ENCODE peak calls at places on chromosomes 11 and 22, in seven cellular contexts. One of them, this sample, is unnamed.

GRCh38 chr11:114350022-114350421 is 50.3 kb downstream of the C11orf71 start:
- DNase-seq in A673: no peak
- DNase-seq in kidney: no peak
- DNase-seq in adrenal gland: no peak
- DNase-seq in HL-60: no peak
- DNase-seq in tibial artery: no peak
- DNase-seq in brain microvascular endothelial cell: no peak
- DNase-seq in this sample: no peak

GRCh38 chr11:43574949-43575915 is 105.3 kb upstream of the HSD17B12 start:
- DNase-seq in A673: peak; percentile 90
- DNase-seq in kidney: peak; percentile 64
- DNase-seq in adrenal gland: no peak
- DNase-seq in HL-60: no peak
- DNase-seq in tibial artery: no peak
- DNase-seq in brain microvascular endothelial cell: peak; percentile 36
- DNase-seq in this sample: no peak

GRCh38 chr11:111456859-111457730 is 55.1 kb downstream of the BTG4 start:
- DNase-seq in A673: no peak
- DNase-seq in kidney: no peak
- DNase-seq in adrenal gland: no peak
- DNase-seq in HL-60: no peak
- DNase-seq in tibial artery: no peak
- DNase-seq in brain microvascular endothelial cell: no peak
- DNase-seq in this sample: no peak

GRCh38 chr11:62400760-62401159 is 18.1 kb upstream of the SCGB1A1 start:
- DNase-seq in A673: no peak
- DNase-seq in kidney: peak; percentile 91
- DNase-seq in adrenal gland: peak; percentile 49
- DNase-seq in HL-60: no peak
- DNase-seq in tibial artery: peak; percentile 75
- DNase-seq in brain microvascular endothelial cell: peak; percentile 29
- DNase-seq in this sample: peak; percentile 96

GRCh38 chr11:27995082-27995481 is 112.9 kb downstream of the KIF18A start:
- DNase-seq in A673: no peak
- DNase-seq in kidney: no peak
- DNase-seq in adrenal gland: no peak
- DNase-seq in HL-60: no peak
- DNase-seq in tibial artery: no peak
- DNase-seq in brain microvascular endothelial cell: no peak
- DNase-seq in this sample: no peak

GRCh38 chr11:117946196-117946841 is 17.1 kb upstream of the TMPRSS13 start:
- DNase-seq in A673: no peak
- DNase-seq in kidney: no peak
- DNase-seq in adrenal gland: no peak
- DNase-seq in HL-60: no peak
- DNase-seq in tibial artery: no peak
- DNase-seq in brain microvascular endothelial cell: no peak
- DNase-seq in this sample: no peak

GRCh38 chr11:123357990-123358827 is 71.9 kb upstream of the GRAMD1B start:
- DNase-seq in A673: peak; percentile 54
- DNase-seq in kidney: peak; percentile 76
- DNase-seq in adrenal gland: peak; percentile 40
- DNase-seq in HL-60: peak; percentile 10
- DNase-seq in tibial artery: no peak
- DNase-seq in brain microvascular endothelial cell: no peak
- DNase-seq in this sample: peak; percentile 36

GRCh38 chr11:72058416-72059034 is 21.8 kb downstream of the NUMA1 start:
- DNase-seq in A673: no peak
- DNase-seq in kidney: no peak
- DNase-seq in adrenal gland: no peak
- DNase-seq in HL-60: no peak
- DNase-seq in tibial artery: no peak
- DNase-seq in brain microvascular endothelial cell: peak; percentile 41
- DNase-seq in this sample: no peak

GRCh38 chr11:109132539-109132938 is 289.5 kb upstream of the C11orf87 start:
- DNase-seq in A673: no peak
- DNase-seq in kidney: no peak
- DNase-seq in adrenal gland: no peak
- DNase-seq in HL-60: peak; percentile 84
- DNase-seq in tibial artery: no peak
- DNase-seq in brain microvascular endothelial cell: no peak
- DNase-seq in this sample: peak; percentile 3

GRCh38 chr11:132742929-132743328 is 789.4 kb downstream of the OPCML start:
- DNase-seq in A673: no peak
- DNase-seq in kidney: no peak
- DNase-seq in adrenal gland: no peak
- DNase-seq in HL-60: no peak
- DNase-seq in tibial artery: no peak
- DNase-seq in brain microvascular endothelial cell: no peak
- DNase-seq in this sample: no peak

GRCh38 chr22:40418366-40419201 is 48.2 kb downstream of the SGSM3 start:
- DNase-seq in A673: peak; percentile 76
- DNase-seq in kidney: peak; percentile 89
- DNase-seq in adrenal gland: no peak
- DNase-seq in HL-60: no peak
- DNase-seq in tibial artery: no peak
- DNase-seq in brain microvascular endothelial cell: no peak
- DNase-seq in this sample: no peak

GRCh38 chr11:110147965-110148709 is 54.9 kb downstream of the ZC3H12C start:
- DNase-seq in A673: no peak
- DNase-seq in kidney: no peak
- DNase-seq in adrenal gland: no peak
- DNase-seq in HL-60: no peak
- DNase-seq in tibial artery: no peak
- DNase-seq in brain microvascular endothelial cell: peak; percentile 87
- DNase-seq in this sample: peak; percentile 66

GRCh38 chr22:45284705-45285305 is at the start of gene UPK3A:
- DNase-seq in A673: no peak
- DNase-seq in kidney: peak; percentile 88
- DNase-seq in adrenal gland: peak; percentile 67
- DNase-seq in HL-60: no peak
- DNase-seq in tibial artery: peak; percentile 42
- DNase-seq in brain microvascular endothelial cell: no peak
- DNase-seq in this sample: peak; percentile 34

GRCh38 chr11:5366856-5367255 is 15.5 kb downstream of the OR51B6 start:
- DNase-seq in A673: no peak
- DNase-seq in kidney: no peak
- DNase-seq in adrenal gland: no peak
- DNase-seq in HL-60: no peak
- DNase-seq in tibial artery: no peak
- DNase-seq in brain microvascular endothelial cell: no peak
- DNase-seq in this sample: no peak

GRCh38 chr11:834371-835316 is 1.9 kb downstream of the CD151 start:
- DNase-seq in A673: peak; percentile 78
- DNase-seq in kidney: peak; percentile 95
- DNase-seq in adrenal gland: peak; percentile 93
- DNase-seq in HL-60: no peak
- DNase-seq in tibial artery: no peak
- DNase-seq in brain microvascular endothelial cell: no peak
- DNase-seq in this sample: peak; percentile 94

GRCh38 chr11:113023228-113023627 is 62.0 kb downstream of the NCAM1 start:
- DNase-seq in A673: peak; percentile 68
- DNase-seq in kidney: no peak
- DNase-seq in adrenal gland: no peak
- DNase-seq in HL-60: no peak
- DNase-seq in tibial artery: no peak
- DNase-seq in brain microvascular endothelial cell: no peak
- DNase-seq in this sample: peak; percentile 17

GRCh38 chr22:31122532-31123291 is at the start of gene INPP5J:
- DNase-seq in A673: peak; percentile 64
- DNase-seq in kidney: peak; percentile 73
- DNase-seq in adrenal gland: peak; percentile 72
- DNase-seq in HL-60: no peak
- DNase-seq in tibial artery: no peak
- DNase-seq in brain microvascular endothelial cell: peak; percentile 45
- DNase-seq in this sample: no peak

GRCh38 chr11:36622431-36623136 is 24.5 kb upstream of the RAG2 start:
- DNase-seq in A673: peak; percentile 75
- DNase-seq in kidney: no peak
- DNase-seq in adrenal gland: no peak
- DNase-seq in HL-60: peak; percentile 36
- DNase-seq in tibial artery: no peak
- DNase-seq in brain microvascular endothelial cell: peak; percentile 18
- DNase-seq in this sample: peak; percentile 30

DNA sequence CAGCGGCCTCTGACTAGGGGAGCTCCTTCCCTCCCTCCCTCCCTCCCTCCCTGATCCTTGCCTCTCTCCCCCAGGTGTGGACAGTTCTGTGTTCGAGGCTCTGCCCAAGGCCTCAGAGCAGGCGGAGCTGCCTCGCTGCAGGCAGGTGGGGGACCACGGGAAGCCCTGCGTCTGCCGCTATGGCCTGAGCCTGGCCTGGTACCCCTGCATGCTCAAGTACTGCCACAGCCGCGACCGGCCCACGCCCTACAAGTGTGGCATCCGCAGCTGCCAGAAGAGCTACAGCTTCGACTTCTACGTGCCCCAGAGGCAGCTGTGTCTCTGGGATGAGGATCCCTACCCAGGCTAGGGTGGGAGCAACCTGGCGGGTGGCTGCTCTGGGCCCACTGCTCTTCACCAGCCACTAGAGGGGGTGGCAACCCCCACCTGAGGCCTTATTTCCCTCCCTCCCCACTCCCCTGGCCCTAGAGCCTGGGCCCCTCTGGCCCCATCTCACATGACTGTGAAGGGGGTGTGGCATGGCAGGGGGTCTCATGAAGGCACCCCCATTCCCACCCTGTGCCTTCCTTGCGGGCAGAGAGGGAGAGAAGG is 11.1 kb upstream of the POU2F3 start:
- DNase-seq in A673: no peak
- DNase-seq in kidney: peak; percentile 72
- DNase-seq in adrenal gland: no peak
- DNase-seq in HL-60: no peak
- DNase-seq in tibial artery: no peak
- DNase-seq in brain microvascular endothelial cell: no peak
- DNase-seq in this sample: no peak
- TF ChIP-seq CTCF in A673: peak; percentile 43
- TF ChIP-seq CTCF in kidney: no peak
- TF ChIP-seq CTCF in adrenal gland: no peak
- TF ChIP-seq CTCF in HL-60: no peak
- TF ChIP-seq CTCF in tibial artery: no peak
- TF ChIP-seq CTCF in brain microvascular endothelial cell: peak; percentile 59
- TF ChIP-seq CTCF in this sample: peak; percentile 28

GRCh38 chr22:50314081-50314454 is 6.6 kb upstream of the PLXNB2 start:
- DNase-seq in A673: no peak
- DNase-seq in kidney: peak; percentile 64
- DNase-seq in adrenal gland: no peak
- DNase-seq in HL-60: no peak
- DNase-seq in tibial artery: no peak
- DNase-seq in brain microvascular endothelial cell: no peak
- DNase-seq in this sample: no peak

GRCh38 chr22:50313021-50313420 is 5.6 kb upstream of the PLXNB2 start:
- DNase-seq in A673: no peak
- DNase-seq in kidney: peak; percentile 72
- DNase-seq in adrenal gland: no peak
- DNase-seq in HL-60: no peak
- DNase-seq in tibial artery: no peak
- DNase-seq in brain microvascular endothelial cell: no peak
- DNase-seq in this sample: no peak

GRCh38 chr22:50314455-50315288 is 7.2 kb upstream of the PLXNB2 start:
- DNase-seq in A673: no peak
- DNase-seq in kidney: peak; percentile 80
- DNase-seq in adrenal gland: peak; percentile 53
- DNase-seq in HL-60: peak; percentile 82
- DNase-seq in tibial artery: no peak
- DNase-seq in brain microvascular endothelial cell: no peak
- DNase-seq in this sample: no peak

GRCh38 chr22:50312371-50312770 is 4.9 kb upstream of the PLXNB2 start:
- DNase-seq in A673: no peak
- DNase-seq in kidney: peak; percentile 71
- DNase-seq in adrenal gland: no peak
- DNase-seq in HL-60: no peak
- DNase-seq in tibial artery: no peak
- DNase-seq in brain microvascular endothelial cell: no peak
- DNase-seq in this sample: no peak

DNA sequence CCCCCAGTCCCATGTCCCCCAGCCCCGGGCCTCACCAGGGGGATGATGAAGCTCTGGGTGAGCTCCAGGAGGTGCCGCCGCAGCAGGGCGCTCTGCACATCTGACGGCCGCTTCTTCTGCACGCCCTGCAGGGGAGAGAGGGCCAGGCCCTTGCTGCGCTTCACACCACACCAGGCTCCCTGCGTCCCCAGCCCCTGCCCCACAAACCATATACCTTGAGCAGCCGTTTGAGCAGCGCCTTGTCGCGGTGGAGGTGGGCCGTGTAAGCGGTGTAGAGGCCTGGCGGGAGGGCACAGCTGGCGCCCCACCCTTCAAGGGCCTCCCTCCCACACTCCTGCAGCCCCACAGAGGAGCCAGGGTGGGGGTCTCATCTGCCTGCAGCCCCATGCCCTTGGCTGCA is 6.2 kb upstream of the PLXNB2 start:
- DNase-seq in A673: no peak
- DNase-seq in kidney: peak; percentile 60
- DNase-seq in adrenal gland: no peak
- DNase-seq in HL-60: no peak
- DNase-seq in tibial artery: no peak
- DNase-seq in brain microvascular endothelial cell: no peak
- DNase-seq in this sample: no peak
- H3K4me3 ChIP-seq in A673: no peak overlapping the region
- H3K4me3 ChIP-seq in kidney: no peak overlapping the region
- H3K4me3 ChIP-seq in adrenal gland: no peak overlapping the region
- H3K4me3 ChIP-seq in HL-60: peak overlapping the region; percentile 27
- H3K4me3 ChIP-seq in tibial artery: no peak overlapping the region
- H3K4me3 ChIP-seq in brain microvascular endothelial cell: no peak overlapping the region
- H3K4me3 ChIP-seq in this sample: no peak overlapping the region

DNA sequence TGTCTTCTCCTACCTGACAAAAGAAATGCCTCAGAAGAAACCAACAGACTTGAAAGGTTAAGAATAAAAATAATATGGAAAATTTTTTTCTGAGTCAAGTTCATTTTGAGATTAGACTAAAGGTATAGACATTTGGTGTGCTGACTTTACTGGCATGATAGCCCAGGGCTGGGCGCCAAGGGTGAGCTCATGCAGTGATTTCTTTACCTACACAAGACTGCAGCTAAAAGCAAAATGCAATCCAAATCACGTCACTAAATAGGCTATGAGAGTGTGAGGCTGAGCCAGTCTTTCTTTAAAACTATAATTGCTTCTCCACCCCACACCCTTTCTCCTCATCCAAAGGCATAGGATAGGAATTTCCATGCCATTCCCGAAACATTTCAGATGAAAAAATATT is 196.5 kb downstream of the FAM76B start:
- DNase-seq in A673: no peak
- DNase-seq in kidney: no peak
- DNase-seq in adrenal gland: no peak
- DNase-seq in HL-60: no peak
- DNase-seq in tibial artery: no peak
- DNase-seq in brain microvascular endothelial cell: no peak
- DNase-seq in this sample: no peak
- TF ChIP-seq CTCF in A673: no peak
- TF ChIP-seq CTCF in kidney: no peak
- TF ChIP-seq CTCF in adrenal gland: no peak
- TF ChIP-seq CTCF in HL-60: no peak
- TF ChIP-seq CTCF in tibial artery: no peak
- TF ChIP-seq CTCF in brain microvascular endothelial cell: no peak
- TF ChIP-seq CTCF in this sample: no peak

DNA sequence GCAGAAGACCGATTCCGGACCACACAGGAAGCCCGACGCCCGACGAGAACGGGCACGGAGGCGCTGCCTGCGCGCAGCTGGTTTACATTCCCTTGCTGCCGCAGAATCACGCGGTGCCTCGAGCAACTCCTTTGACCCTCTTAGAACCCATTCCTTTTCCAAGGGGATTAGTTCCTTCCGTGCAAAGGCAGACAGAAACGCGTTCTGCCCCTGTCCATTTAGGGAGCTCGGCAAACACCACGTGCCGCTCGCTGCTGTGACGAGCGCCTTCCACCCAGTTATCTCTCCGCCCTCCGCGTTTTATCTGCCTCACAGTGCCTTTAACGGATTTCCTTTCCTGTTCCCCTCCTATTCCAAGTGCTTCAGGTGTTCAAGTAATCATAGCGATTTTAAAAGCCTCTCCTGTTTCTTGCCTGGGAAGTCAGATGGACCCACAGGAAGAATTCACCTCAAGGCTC is 24.1 kb upstream of the MICAL3 start:
- DNase-seq in A673: no peak
- DNase-seq in kidney: peak; percentile 71
- DNase-seq in adrenal gland: no peak
- DNase-seq in HL-60: no peak
- DNase-seq in tibial artery: no peak
- DNase-seq in brain microvascular endothelial cell: peak; percentile 42
- DNase-seq in this sample: peak; percentile 77
- H3K4me3 ChIP-seq in A673: no peak overlapping the region
- H3K4me3 ChIP-seq in kidney: no peak overlapping the region
- H3K4me3 ChIP-seq in adrenal gland: no peak overlapping the region
- H3K4me3 ChIP-seq in HL-60: no peak overlapping the region
- H3K4me3 ChIP-seq in tibial artery: no peak overlapping the region
- H3K4me3 ChIP-seq in brain microvascular endothelial cell: no peak overlapping the region
- H3K4me3 ChIP-seq in this sample: peak overlapping the region; percentile 28

This sample was measured in foreskin fibroblast.